ENCODE peak calls at places on chromosomes 5 and 9, in five cellular contexts. One of them, this sample, is unnamed.

GRCh38 chr5:68685861-68686260 is 408.0 kb upstream of the SLC30A5 start:
- DNase-seq in IMR-90: no peak
- DNase-seq in breast epithelium: no peak
- DNase-seq in H54: no peak
- DNase-seq in heart left ventricle: no peak
- DNase-seq in this sample: no peak

GRCh38 chr5:73135021-73135420 is 14.6 kb downstream of the TMEM171 start:
- DNase-seq in breast epithelium: no peak
- DNase-seq in IMR-90: no peak
- DNase-seq in H54: no peak
- DNase-seq in heart left ventricle: no peak
- DNase-seq in this sample: no peak

GRCh38 chr9:36401179-36401740 is 1.2 kb upstream of the RNF38 start:
- DNase-seq in breast epithelium: no peak
- DNase-seq in H54: peak
- DNase-seq in heart left ventricle: no peak
- DNase-seq in IMR-90: peak
- DNase-seq in this sample: peak

GRCh38 chr9:37290881-37291485 is 131.5 kb upstream of the GRHPR start:
- DNase-seq in H54: no peak
- DNase-seq in heart left ventricle: no peak
- DNase-seq in IMR-90: peak
- DNase-seq in breast epithelium: no peak
- DNase-seq in this sample: peak

GRCh38 chr9:122389799-122390481 is 19.1 kb downstream of the PTGS1 start:
- DNase-seq in IMR-90: no peak
- DNase-seq in H54: no peak
- DNase-seq in breast epithelium: no peak
- DNase-seq in heart left ventricle: no peak
- DNase-seq in this sample: no peak

GRCh38 chr5:113093561-113093960 is 117.0 kb downstream of the DCP2 start:
- DNase-seq in breast epithelium: no peak
- DNase-seq in IMR-90: no peak
- DNase-seq in H54: no peak
- DNase-seq in heart left ventricle: no peak
- DNase-seq in this sample: no peak

GRCh38 chr5:1875481-1875842 is 7.3 kb downstream of the IRX4 start:
- DNase-seq in IMR-90: no peak
- DNase-seq in H54: no peak
- DNase-seq in heart left ventricle: no peak
- DNase-seq in breast epithelium: no peak
- DNase-seq in this sample: no peak

GRCh38 chr9:76365028-76365427 is 29.2 kb downstream of the RFK start:
- DNase-seq in H54: peak
- DNase-seq in breast epithelium: no peak
- DNase-seq in heart left ventricle: no peak
- DNase-seq in IMR-90: peak
- DNase-seq in this sample: no peak

GRCh38 chr9:4678679-4679267 is 596 bp upstream of the CDC37L1 start:
- DNase-seq in heart left ventricle: no peak
- DNase-seq in breast epithelium: no peak
- DNase-seq in IMR-90: peak
- DNase-seq in H54: no peak
- DNase-seq in this sample: peak

GRCh38 chr9:100070642-100071041 is 28.2 kb downstream of the ERP44 start:
- DNase-seq in IMR-90: no peak
- DNase-seq in breast epithelium: no peak
- DNase-seq in heart left ventricle: no peak
- DNase-seq in H54: no peak
- DNase-seq in this sample: peak

GRCh38 chr9:83959061-83959460 is 21.0 kb downstream of the HNRNPK start:
- DNase-seq in heart left ventricle: no peak
- DNase-seq in breast epithelium: no peak
- DNase-seq in H54: no peak
- DNase-seq in IMR-90: peak
- DNase-seq in this sample: no peak

GRCh38 chr9:83960991-83961390 is 19.0 kb downstream of the HNRNPK start:
- DNase-seq in IMR-90: no peak
- DNase-seq in heart left ventricle: no peak
- DNase-seq in breast epithelium: no peak
- DNase-seq in H54: no peak
- DNase-seq in this sample: no peak

GRCh38 chr9:83957029-83957513 is 22.9 kb downstream of the HNRNPK start:
- DNase-seq in IMR-90: no peak
- DNase-seq in heart left ventricle: no peak
- DNase-seq in breast epithelium: no peak
- DNase-seq in H54: no peak
- DNase-seq in this sample: no peak

GRCh38 chr9:83955985-83956287 is 24.1 kb downstream of the HNRNPK start:
- DNase-seq in heart left ventricle: no peak
- DNase-seq in IMR-90: no peak
- DNase-seq in breast epithelium: no peak
- DNase-seq in H54: no peak
- DNase-seq in this sample: no peak

DNA sequence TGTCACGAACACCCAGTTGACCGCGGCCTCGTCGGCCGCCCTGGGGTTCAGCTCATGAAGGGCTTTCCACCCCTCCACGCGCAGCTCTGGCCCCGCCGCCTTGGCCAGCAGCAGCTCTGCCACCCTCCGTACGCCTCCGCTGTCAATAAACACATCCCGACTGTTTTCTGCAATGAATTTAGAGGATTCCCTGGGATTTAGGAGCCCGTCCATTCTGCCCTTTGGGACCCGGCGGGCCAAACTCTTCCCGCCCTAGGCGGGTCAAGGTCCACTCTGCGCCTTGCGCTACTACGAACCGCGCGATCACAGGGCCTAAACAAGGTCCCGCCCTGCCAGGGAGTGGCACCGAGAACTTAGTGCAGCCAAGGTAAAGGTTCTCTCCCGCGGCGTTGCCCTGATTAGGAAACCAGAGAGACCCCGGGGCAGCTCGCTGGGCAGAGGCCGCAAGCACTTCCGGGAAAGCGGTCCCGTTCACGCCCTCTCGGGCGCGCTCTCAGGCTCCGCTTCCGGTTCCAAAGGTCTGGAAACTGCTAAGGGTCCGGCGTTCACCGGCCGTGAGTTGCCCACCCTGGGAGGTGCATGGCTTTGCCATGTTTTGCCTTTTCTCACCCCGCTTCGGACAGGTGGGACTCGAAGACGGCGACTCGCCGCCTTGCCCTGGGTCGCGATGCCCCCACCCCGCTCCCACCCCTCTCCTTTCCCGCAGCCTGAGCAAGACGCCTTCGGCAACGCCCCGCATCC is 23.6 kb downstream of the HNRNPK start:
- DNase-seq in heart left ventricle: peak
- DNase-seq in breast epithelium: peak
- DNase-seq in IMR-90: no peak
- DNase-seq in H54: no peak
- DNase-seq in this sample: peak
- TF ChIP-seq POLR2A in heart left ventricle: no peak
- TF ChIP-seq POLR2A in breast epithelium: no peak
- TF ChIP-seq POLR2A in IMR-90: no peak
- TF ChIP-seq POLR2A in H54: peak
- TF ChIP-seq POLR2A in this sample: peak

DNA sequence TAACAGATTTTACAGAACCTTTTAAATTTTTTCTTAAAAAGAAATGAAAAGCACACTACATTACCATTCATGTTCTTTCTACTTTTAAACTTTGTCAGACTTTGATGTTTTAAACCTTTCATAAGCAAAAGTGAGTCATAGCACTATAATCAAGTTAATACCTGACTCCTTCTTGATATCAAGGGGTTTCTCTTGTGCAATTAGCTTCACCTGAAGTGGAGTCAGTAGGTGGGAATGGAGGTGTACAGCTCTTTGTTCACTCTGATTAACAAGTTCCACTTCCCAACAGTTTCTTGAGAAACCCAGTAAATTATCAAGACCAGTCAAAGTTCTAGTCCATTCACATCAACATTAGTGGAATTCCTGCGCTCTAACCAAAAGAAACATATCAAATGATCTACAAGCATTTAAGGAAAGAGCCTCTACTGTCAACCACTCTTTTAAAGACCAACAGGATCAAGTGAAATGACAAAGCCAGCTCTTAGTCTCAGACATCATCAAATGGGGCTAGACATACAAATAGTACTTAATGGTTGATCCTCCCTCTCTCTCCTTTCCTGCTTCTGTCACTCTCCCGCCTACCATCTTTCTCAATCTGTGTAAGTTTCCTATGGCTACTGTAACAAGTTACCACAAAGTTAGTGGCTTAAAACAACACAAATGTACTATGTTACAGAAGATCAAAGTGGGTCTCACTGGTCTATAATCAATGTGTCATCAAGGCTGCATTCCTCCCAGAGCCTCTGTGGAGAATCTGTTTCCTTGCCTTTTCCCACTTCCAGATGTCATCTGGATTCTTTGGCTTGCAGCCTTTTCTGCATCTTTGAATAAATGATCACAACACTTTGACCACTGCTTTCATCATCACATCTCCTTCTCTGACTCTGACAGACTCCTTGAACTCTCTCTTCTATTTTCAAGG is 68.0 kb downstream of the HINT1 start:
- DNase-seq in IMR-90: no peak
- DNase-seq in heart left ventricle: no peak
- DNase-seq in H54: no peak
- DNase-seq in breast epithelium: no peak
- DNase-seq in this sample: no peak
- TF ChIP-seq POLR2A in IMR-90: no peak
- TF ChIP-seq POLR2A in heart left ventricle: no peak
- TF ChIP-seq POLR2A in H54: no peak
- TF ChIP-seq POLR2A in breast epithelium: no peak
- TF ChIP-seq POLR2A in this sample: no peak

GRCh38 chr5:23319906-23320305 is 187.5 kb upstream of the PRDM9 start:
- DNase-seq in IMR-90: no peak
- DNase-seq in H54: no peak
- DNase-seq in breast epithelium: no peak
- DNase-seq in heart left ventricle: no peak
- DNase-seq in this sample: no peak
- TF ChIP-seq POLR2A in IMR-90: no peak
- TF ChIP-seq POLR2A in H54: no peak
- TF ChIP-seq POLR2A in breast epithelium: no peak
- TF ChIP-seq POLR2A in heart left ventricle: no peak
- TF ChIP-seq POLR2A in this sample: no peak

GRCh38 chr9:124302921-124303320 is 45.2 kb downstream of the NEK6 start:
- DNase-seq in breast epithelium: no peak
- DNase-seq in IMR-90: no peak
- DNase-seq in heart left ventricle: peak
- DNase-seq in H54: no peak
- DNase-seq in this sample: no peak
- TF ChIP-seq POLR2A in breast epithelium: no peak
- TF ChIP-seq POLR2A in IMR-90: no peak
- TF ChIP-seq POLR2A in heart left ventricle: no peak
- TF ChIP-seq POLR2A in H54: no peak
- TF ChIP-seq POLR2A in this sample: no peak

GRCh38 chr5:54080833-54081232 is 229.5 kb downstream of the ARL15 start:
- DNase-seq in IMR-90: no peak
- DNase-seq in H54: no peak
- DNase-seq in breast epithelium: no peak
- DNase-seq in heart left ventricle: no peak
- DNase-seq in this sample: no peak

GRCh38 chr5:54087436-54087835 is 222.9 kb downstream of the ARL15 start:
- DNase-seq in breast epithelium: no peak
- DNase-seq in H54: no peak
- DNase-seq in heart left ventricle: no peak
- DNase-seq in IMR-90: peak
- DNase-seq in this sample: no peak

GRCh38 chr5:54083851-54084250 is 226.5 kb downstream of the ARL15 start:
- DNase-seq in breast epithelium: no peak
- DNase-seq in IMR-90: peak
- DNase-seq in H54: no peak
- DNase-seq in heart left ventricle: no peak
- DNase-seq in this sample: no peak

GRCh38 chr5:54081415-54081814 is 229.0 kb downstream of the ARL15 start:
- DNase-seq in IMR-90: no peak
- DNase-seq in heart left ventricle: no peak
- DNase-seq in H54: no peak
- DNase-seq in breast epithelium: no peak
- DNase-seq in this sample: no peak

DNA sequence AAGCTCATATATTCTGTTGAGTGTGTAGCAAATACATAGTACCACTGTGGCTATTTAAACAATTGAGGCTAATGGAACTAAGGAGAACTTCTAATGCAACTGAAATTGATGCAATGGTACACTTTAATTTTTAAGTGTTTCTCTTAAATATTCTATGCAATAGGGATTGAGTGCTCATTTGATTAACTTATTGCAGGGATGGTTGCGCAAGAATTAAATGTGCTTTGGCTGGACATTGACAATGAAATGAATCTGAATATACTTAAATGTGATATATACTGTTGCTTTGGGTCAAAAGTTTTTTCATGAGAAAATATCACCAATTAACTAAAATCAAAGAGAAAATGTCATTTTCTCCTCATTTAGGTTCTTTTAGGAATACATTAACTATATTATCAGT is 227.1 kb downstream of the ARL15 start:
- DNase-seq in heart left ventricle: no peak
- DNase-seq in IMR-90: no peak
- DNase-seq in H54: no peak
- DNase-seq in breast epithelium: no peak
- DNase-seq in this sample: no peak
- TF ChIP-seq POLR2A in heart left ventricle: no peak
- TF ChIP-seq POLR2A in IMR-90: no peak
- TF ChIP-seq POLR2A in H54: no peak
- TF ChIP-seq POLR2A in breast epithelium: no peak
- TF ChIP-seq POLR2A in this sample: no peak

GRCh38 chr9:125746774-125747052 is 460 bp upstream of the PBX3 start:
- DNase-seq in IMR-90: no peak
- DNase-seq in breast epithelium: no peak
- DNase-seq in heart left ventricle: no peak
- DNase-seq in H54: no peak
- DNase-seq in this sample: no peak

GRCh38 chr9:125744616-125745387 is 2.4 kb upstream of the PBX3 start:
- DNase-seq in breast epithelium: no peak
- DNase-seq in heart left ventricle: no peak
- DNase-seq in H54: peak
- DNase-seq in IMR-90: peak
- DNase-seq in this sample: no peak

GRCh38 chr9:125747053-125747764 is at the start of gene PBX3:
- DNase-seq in H54: peak
- DNase-seq in IMR-90: no peak
- DNase-seq in breast epithelium: no peak
- DNase-seq in heart left ventricle: peak
- DNase-seq in this sample: peak

GRCh38 chr9:125745682-125746016 is 1.5 kb upstream of the PBX3 start:
- DNase-seq in heart left ventricle: no peak
- DNase-seq in H54: no peak
- DNase-seq in IMR-90: no peak
- DNase-seq in breast epithelium: no peak
- DNase-seq in this sample: no peak

GRCh38 chr9:125746017-125746773 is 978 bp upstream of the PBX3 start:
- DNase-seq in IMR-90: peak
- DNase-seq in H54: peak
- DNase-seq in heart left ventricle: peak
- DNase-seq in breast epithelium: peak
- DNase-seq in this sample: peak
- TF ChIP-seq POLR2A in IMR-90: no peak
- TF ChIP-seq POLR2A in H54: peak
- TF ChIP-seq POLR2A in heart left ventricle: no peak
- TF ChIP-seq POLR2A in breast epithelium: no peak
- TF ChIP-seq POLR2A in this sample: peak